ENCODE peak calls at places on chromosomes 7 and 10, in seven cellular contexts. Y is WERI-Rb-1; I is fibroblast of pulmonary artery; L is fibroblast of villous mesenchyme; U is stimulated activated CD4-positive, alpha-beta T cell treated with anti-CD3 and anti-CD28 coated beads, Interleukin-15, amount 100 ng/mL, for 1 hour; H is NCI-H1048; N is Right ventricle myocardium inferior. R is an unnamed sample.

GRCh38 chr7:139680676-139681462 is 96.9 kb downstream of the HIPK2 start:
- DNase-seq in Y (no peak), I (peak; percentile 93), L (peak; percentile 93), U (peak; percentile 40), H (no peak), N (peak; percentile 86), R (no peak)

GRCh38 chr7:121505021-121505420 is 108.9 kb upstream of the FAM3C start:
- DNase-seq in Y (no peak), I (peak; percentile 73), L (peak; percentile 48), U (no peak), H (no peak), N (no peak), R (no peak)

GRCh38 chr7:50467817-50468610 is 17.9 kb upstream of the FIGNL1 start:
- DNase-seq in Y (peak; percentile 85), I (peak; percentile 78), L (peak; percentile 74), U (peak; percentile 74), H (peak; percentile 74), N (peak; percentile 80), R (peak; percentile 88)

GRCh38 chr10:86506499-86506898 is 15.1 kb downstream of the WAPL start:
- DNase-seq in Y (no peak), I (peak; percentile 29), L (no peak), U (no peak), H (no peak), N (no peak), R (no peak)

GRCh38 chr10:92691591-92692084 is 1.9 kb downstream of the HHEX start:
- DNase-seq in Y (no peak), I (no peak), L (no peak), U (no peak), H (no peak), N (peak; percentile 88), R (no peak)

GRCh38 chr7:37248396-37248836 is 200.2 kb downstream of the ELMO1 start:
- DNase-seq in Y (no peak), I (no peak), L (no peak), U (no peak), H (no peak), N (peak; percentile 46), R (no peak)

GRCh38 chr10:110353244-110354119 is 48.8 kb upstream of the SMNDC1 start:
- DNase-seq in Y (peak; percentile 55), I (peak; percentile 83), L (peak; percentile 85), U (no peak), H (no peak), N (no peak), R (no peak)

GRCh38 chr7:27697861-27698430 is 35.3 kb upstream of the HIBADH start:
- DNase-seq in Y (no peak), I (no peak), L (peak; percentile 50), U (no peak), H (peak; percentile 22), N (peak; percentile 68), R (no peak)

GRCh38 chr10:91380873-91381561 is 29.1 kb upstream of the HECTD2 start:
- DNase-seq in Y (no peak), I (peak; percentile 29), L (no peak), U (no peak), H (no peak), N (no peak), R (peak; percentile 91)

GRCh38 chr7:15376601-15377000 is 185.2 kb downstream of the AGMO start:
- DNase-seq in Y (no peak), I (no peak), L (no peak), U (no peak), H (no peak), N (no peak), R (no peak)

GRCh38 chr10:11594589-11595394 is 16.7 kb downstream of the USP6NL start:
- DNase-seq in Y (no peak), I (no peak), L (no peak), U (no peak), H (no peak), N (no peak), R (no peak)

GRCh38 chr10:34433241-34434076 is 381.6 kb downstream of the PARD3 start:
- DNase-seq in Y (no peak), I (peak; percentile 72), L (peak; percentile 34), U (no peak), H (no peak), N (no peak), R (no peak)

GRCh38 chr7:157564518-157565177 is 227.8 kb downstream of the DNAJB6 start:
- DNase-seq in Y (no peak), I (peak; percentile 14), L (no peak), U (no peak), H (no peak), N (peak; percentile 28), R (no peak)

GRCh38 chr7:118352854-118353453 is 128.4 kb downstream of the ANKRD7 start:
- DNase-seq in Y (no peak), I (peak; percentile 7), L (peak; percentile 23), U (no peak), H (no peak), N (no peak), R (no peak)

GRCh38 chr10:70931168-70931805 is 42.9 kb upstream of the PCBD1 start:
- DNase-seq in Y (no peak), I (peak; percentile 14), L (peak; percentile 8), U (no peak), H (no peak), N (peak; percentile 62), R (no peak)

GRCh38 chr7:124073325-124073676 is 40.4 kb upstream of the TMEM229A start:
- DNase-seq in Y (no peak), I (no peak), L (no peak), U (no peak), H (no peak), N (no peak), R (no peak)

GRCh38 chr10:103736044-103736443 is 119.3 kb downstream of the SH3PXD2A start:
- DNase-seq in Y (no peak), I (no peak), L (no peak), U (no peak), H (no peak), N (no peak), R (no peak)

GRCh38 chr10:47034511-47035051 is 123.4 kb downstream of the PTPN20 start:
- DNase-seq in Y (peak; percentile 17), I (no peak), L (no peak), U (no peak), H (no peak), N (peak; percentile 28), R (peak; percentile 78)

GRCh38 chr7:152202056-152202455 is 176.6 kb downstream of the GALNT11 start:
- DNase-seq in Y (no peak), I (peak; percentile 36), L (peak; percentile 58), U (no peak), H (no peak), N (no peak), R (no peak)